ENCODE peak calls at places on chromosomes 5 and 9, in five cellular contexts. One of them, this sample, is unnamed.

GRCh38 chr9:96317335-96317980 is 15.5 kb upstream of the HSD17B3 start:
- DNase-seq in spleen: peak; percentile 77
- DNase-seq in AG10803: peak; percentile 64
- DNase-seq in tibial artery: peak; percentile 69
- DNase-seq in PC-3: peak; percentile 65
- DNase-seq in this sample: no peak

GRCh38 chr9:13534006-13534405 is 254.5 kb upstream of the MPDZ start:
- DNase-seq in AG10803: no peak
- DNase-seq in PC-3: no peak
- DNase-seq in tibial artery: no peak
- DNase-seq in spleen: no peak
- DNase-seq in this sample: no peak

GRCh38 chr5:42767491-42768105 is 11.0 kb downstream of the CCDC152 start:
- DNase-seq in tibial artery: no peak
- DNase-seq in PC-3: peak; percentile 74
- DNase-seq in spleen: no peak
- DNase-seq in AG10803: peak; percentile 43
- DNase-seq in this sample: no peak

GRCh38 chr9:112784020-112784788 is 33.6 kb downstream of the SNX30 start:
- DNase-seq in PC-3: no peak
- DNase-seq in tibial artery: no peak
- DNase-seq in spleen: no peak
- DNase-seq in AG10803: no peak
- DNase-seq in this sample: no peak

GRCh38 chr5:143592648-143593047 is 189.2 kb upstream of the NR3C1 start:
- DNase-seq in PC-3: no peak
- DNase-seq in tibial artery: no peak
- DNase-seq in spleen: no peak
- DNase-seq in AG10803: peak; percentile 46
- DNase-seq in this sample: no peak

GRCh38 chr9:134373269-134373668 is 47.0 kb downstream of the RXRA start:
- DNase-seq in spleen: no peak
- DNase-seq in PC-3: no peak
- DNase-seq in tibial artery: no peak
- DNase-seq in AG10803: no peak
- DNase-seq in this sample: no peak

GRCh38 chr9:21770877-21771560 is 31.4 kb upstream of the MTAP start:
- DNase-seq in spleen: no peak
- DNase-seq in tibial artery: no peak
- DNase-seq in PC-3: peak; percentile 77
- DNase-seq in AG10803: peak; percentile 72
- DNase-seq in this sample: no peak

GRCh38 chr9:113454914-113455761 is 8.4 kb upstream of the RGS3 start:
- DNase-seq in AG10803: peak; percentile 88
- DNase-seq in PC-3: peak; percentile 39
- DNase-seq in tibial artery: peak; percentile 83
- DNase-seq in spleen: no peak
- DNase-seq in this sample: no peak

GRCh38 chr5:122306461-122306860 is 5.6 kb upstream of the SNCAIP start:
- DNase-seq in PC-3: no peak
- DNase-seq in AG10803: no peak
- DNase-seq in tibial artery: no peak
- DNase-seq in spleen: no peak
- DNase-seq in this sample: no peak

GRCh38 chr5:126377444-126377843 is 45.8 kb upstream of the GRAMD2B start:
- DNase-seq in PC-3: no peak
- DNase-seq in tibial artery: no peak
- DNase-seq in spleen: no peak
- DNase-seq in AG10803: peak; percentile 59
- DNase-seq in this sample: no peak

GRCh38 chr9:8916771-8917170 is 1117.2 kb upstream of the DMAC1 start:
- DNase-seq in tibial artery: no peak
- DNase-seq in PC-3: no peak
- DNase-seq in spleen: no peak
- DNase-seq in AG10803: no peak
- DNase-seq in this sample: no peak

GRCh38 chr9:35918780-35919179 is 9.5 kb downstream of the SPAAR start:
- DNase-seq in PC-3: no peak
- DNase-seq in AG10803: no peak
- DNase-seq in tibial artery: no peak
- DNase-seq in spleen: no peak
- DNase-seq in this sample: no peak

GRCh38 chr9:92242115-92242778 is 51.2 kb downstream of the IARS1 start:
- DNase-seq in spleen: no peak
- DNase-seq in AG10803: peak; percentile 61
- DNase-seq in PC-3: no peak
- DNase-seq in tibial artery: no peak
- DNase-seq in this sample: no peak
- TF ChIP-seq CTCF in spleen: no peak
- TF ChIP-seq CTCF in AG10803: peak; percentile 54
- TF ChIP-seq CTCF in PC-3: peak; percentile 43
- TF ChIP-seq CTCF in tibial artery: no peak
- TF ChIP-seq CTCF in this sample: peak; percentile 88

GRCh38 chr5:24005384-24005783 is 498.0 kb downstream of the PRDM9 start:
- DNase-seq in tibial artery: no peak
- DNase-seq in spleen: no peak
- DNase-seq in PC-3: peak; percentile 29
- DNase-seq in AG10803: no peak
- DNase-seq in this sample: no peak
- TF ChIP-seq CTCF in tibial artery: no peak
- TF ChIP-seq CTCF in spleen: no peak
- TF ChIP-seq CTCF in PC-3: peak; percentile 57
- TF ChIP-seq CTCF in AG10803: no peak
- TF ChIP-seq CTCF in this sample: peak; percentile 51

DNA sequence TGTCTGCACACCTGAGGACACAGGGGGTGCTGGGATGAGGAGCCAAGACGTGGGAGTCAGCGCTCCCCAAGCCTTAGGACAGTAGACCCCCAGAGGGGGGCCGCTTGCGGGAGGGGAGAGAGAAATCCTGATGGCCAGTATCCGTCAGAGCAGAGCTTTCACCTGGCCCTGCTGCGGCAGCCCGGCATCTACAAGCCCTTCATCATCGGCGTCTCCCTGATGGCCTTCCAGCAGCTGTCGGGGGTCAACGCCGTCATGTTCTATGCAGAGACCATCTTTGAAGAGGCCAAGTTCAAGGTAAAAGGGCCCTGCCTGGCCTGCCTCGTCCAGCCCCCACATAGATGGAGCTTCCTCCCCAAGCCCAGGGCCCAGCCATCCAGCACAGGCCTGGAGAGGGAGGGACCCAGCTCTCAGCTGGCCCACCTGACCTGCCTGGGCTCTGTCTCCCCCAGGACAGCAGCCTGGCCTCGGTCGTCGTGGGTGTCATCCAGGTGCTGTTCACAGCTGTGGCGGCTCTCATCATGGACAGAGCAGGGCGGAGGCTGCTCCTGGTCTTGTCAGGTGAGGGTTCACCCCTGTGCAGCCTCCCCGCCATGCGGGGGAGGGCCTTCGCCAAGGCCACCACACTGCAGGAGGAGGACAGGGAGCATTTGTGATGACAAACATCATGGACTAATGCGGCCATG is 6.7 kb downstream of the SLC2A8 start:
- DNase-seq in tibial artery: no peak
- DNase-seq in spleen: peak; percentile 58
- DNase-seq in AG10803: no peak
- DNase-seq in PC-3: no peak
- DNase-seq in this sample: peak; percentile 87
- TF ChIP-seq CTCF in tibial artery: no peak
- TF ChIP-seq CTCF in spleen: no peak
- TF ChIP-seq CTCF in AG10803: no peak
- TF ChIP-seq CTCF in PC-3: no peak
- TF ChIP-seq CTCF in this sample: no peak

GRCh38 chr5:55308254-55308836 is 556 bp downstream of the MTREX start:
- DNase-seq in spleen: no peak
- DNase-seq in tibial artery: no peak
- DNase-seq in PC-3: no peak
- DNase-seq in AG10803: peak; percentile 13
- DNase-seq in this sample: no peak
- TF ChIP-seq CTCF in spleen: no peak
- TF ChIP-seq CTCF in tibial artery: no peak
- TF ChIP-seq CTCF in PC-3: peak; percentile 17
- TF ChIP-seq CTCF in AG10803: peak; percentile 28
- TF ChIP-seq CTCF in this sample: peak; percentile 60

GRCh38 chr5:72816297-72817075 is at the start of gene TNPO1:
- DNase-seq in tibial artery: peak; percentile 96
- DNase-seq in spleen: peak; percentile 99
- DNase-seq in AG10803: peak; percentile 93
- DNase-seq in PC-3: peak; percentile 85
- DNase-seq in this sample: peak; percentile 94
- TF ChIP-seq CTCF in tibial artery: no peak
- TF ChIP-seq CTCF in spleen: no peak
- TF ChIP-seq CTCF in AG10803: no peak
- TF ChIP-seq CTCF in PC-3: no peak
- TF ChIP-seq CTCF in this sample: no peak

GRCh38 chr5:95543017-95543705 is 11.6 kb downstream of the SKIC3 start:
- DNase-seq in AG10803: no peak
- DNase-seq in tibial artery: no peak
- DNase-seq in PC-3: no peak
- DNase-seq in spleen: no peak
- DNase-seq in this sample: no peak

GRCh38 chr5:95554647-95555548 is at the start of the genes ARSK and SKIC3:
- DNase-seq in tibial artery: peak; percentile 97
- DNase-seq in PC-3: peak; percentile 99
- DNase-seq in AG10803: peak; percentile 100
- DNase-seq in spleen: peak; percentile 94
- DNase-seq in this sample: peak; percentile 97

GRCh38 chr5:95554331-95554646 is 488 bp downstream of the SKIC3 start:
- DNase-seq in tibial artery: no peak
- DNase-seq in AG10803: no peak
- DNase-seq in PC-3: no peak
- DNase-seq in spleen: no peak
- DNase-seq in this sample: no peak

DNA sequence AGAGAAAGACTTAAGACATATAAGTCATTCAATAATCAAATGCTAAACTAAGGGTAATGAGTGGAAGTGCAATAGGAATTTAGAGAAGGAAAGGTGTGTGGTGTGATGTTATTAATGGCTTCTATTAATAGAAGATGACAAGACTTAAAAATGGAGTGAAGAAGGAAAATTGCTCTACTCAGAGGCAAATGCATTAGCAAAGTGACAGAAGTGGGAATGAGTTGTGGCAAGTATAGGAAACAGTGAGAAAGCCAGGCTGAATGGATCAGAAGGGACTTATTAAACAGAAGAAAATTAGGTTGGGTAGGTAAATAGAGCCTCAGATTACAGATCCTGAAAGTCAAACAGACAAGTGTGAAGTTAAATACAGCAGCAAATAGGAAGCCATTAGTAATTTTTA is 5.7 kb downstream of the SKIC3 start:
- DNase-seq in tibial artery: no peak
- DNase-seq in spleen: no peak
- DNase-seq in AG10803: no peak
- DNase-seq in PC-3: no peak
- DNase-seq in this sample: no peak
- TF ChIP-seq CTCF in tibial artery: no peak
- TF ChIP-seq CTCF in spleen: no peak
- TF ChIP-seq CTCF in AG10803: no peak
- TF ChIP-seq CTCF in PC-3: no peak
- TF ChIP-seq CTCF in this sample: no peak

This sample was measured in chondrocyte.